ENCODE peak calls at places on chromosomes 7 and 10, in four cellular contexts. G is upper lobe of right lung, F is GM10248, B is cardiac muscle cell. C is an unnamed sample.

GRCh38 chr7:130560972-130561371 is 69.1 kb downstream of the MEST start:
- DNase-seq in G (no peak), B (no peak), F (peak; percentile 60), C (peak; percentile 8)

GRCh38 chr10:79129361-79129997 is 60.7 kb downstream of the ZMIZ1 start:
- DNase-seq in B (peak; percentile 73), G (no peak), F (no peak), C (no peak)

GRCh38 chr7:1651031-1651446 is 19.0 kb upstream of the ELFN1 start:
- DNase-seq in B (no peak), G (no peak), F (no peak), C (no peak)

GRCh38 chr7:112080974-112081373 is 125.2 kb downstream of the DOCK4 start:
- DNase-seq in B (no peak), G (no peak), F (no peak), C (peak; percentile 2)

GRCh38 chr7:43591551-43592180 is 8.8 kb downstream of the STK17A start:
- DNase-seq in B (no peak), F (no peak), G (no peak), C (no peak)

GRCh38 chr7:117395743-117396142 is 31.6 kb downstream of the ASZ1 start:
- DNase-seq in G (no peak), F (no peak), B (no peak), C (no peak)

GRCh38 chr7:81256991-81257390 is 338.1 kb upstream of the SEMA3C start:
- DNase-seq in G (no peak), F (no peak), B (peak; percentile 35), C (no peak)

GRCh38 chr7:17680026-17680425 is 260.3 kb downstream of the SNX13 start:
- DNase-seq in G (peak; percentile 66), B (peak; percentile 59), F (no peak), C (no peak)

GRCh38 chr10:16521311-16522016 is at the start of gene C1QL3:
- DNase-seq in F (peak; percentile 49), G (no peak), B (peak; percentile 52), C (peak; percentile 54)

GRCh38 chr7:22350466-22351328 is 6.3 kb downstream of the RAPGEF5 start:
- DNase-seq in G (no peak), B (no peak), F (no peak), C (no peak)

GRCh38 chr10:132539894-132540293 is 2.3 kb downstream of the INPP5A start:
- DNase-seq in B (no peak), G (no peak), F (no peak), C (peak; percentile 73)

GRCh38 chr7:30074422-30075030 is 46.3 kb downstream of the PLEKHA8 start:
- DNase-seq in G (no peak), B (peak; percentile 45), F (no peak), C (no peak)

GRCh38 chr7:16688249-16688648 is 42.3 kb downstream of the BZW2 start:
- DNase-seq in F (no peak), G (no peak), B (no peak), C (peak; percentile 12)

GRCh38 chr7:112938895-112939588 is 147.6 kb downstream of the GPR85 start:
- DNase-seq in G (peak; percentile 73), B (peak; percentile 81), F (peak; percentile 28), C (peak; percentile 73)

GRCh38 chr7:144776447-144776846 is 59.4 kb downstream of the TPK1 start:
- DNase-seq in B (no peak), F (no peak), G (no peak), C (no peak)

GRCh38 chr7:133829336-133829897 is 297.7 kb upstream of the LRGUK start:
- DNase-seq in B (no peak), G (no peak), F (no peak), C (no peak)

GRCh38 chr10:125783957-125784356 is 8.3 kb upstream of the MMP21 start:
- DNase-seq in G (no peak), B (no peak), F (peak; percentile 57), C (no peak)

GRCh38 chr10:51035344-51035743 is 38.9 kb upstream of the PRKG1 start:
- DNase-seq in F (no peak), B (no peak), G (no peak), C (no peak)

GRCh38 chr7:118626739-118627138 is 402.2 kb downstream of the ANKRD7 start:
- DNase-seq in F (no peak), B (no peak), G (no peak), C (no peak)

GRCh38 chr10:103618575-103619423 is 125.3 kb downstream of the NEURL1 start:
- DNase-seq in F (no peak), B (no peak), G (no peak), C (no peak)

GRCh38 chr10:77776487-77776886 is 138.9 kb upstream of the KCNMA1 start:
- DNase-seq in G (no peak), B (no peak), F (no peak), C (no peak)

GRCh38 chr7:13790611-13791010 is 198.9 kb downstream of the ETV1 start:
- DNase-seq in F (no peak), B (no peak), G (no peak), C (no peak)

GRCh38 chr10:11224321-11224720 is 206.6 kb downstream of the CELF2 start:
- DNase-seq in F (no peak), G (no peak), B (no peak), C (no peak)

GRCh38 chr7:99451936-99452335 is 13.2 kb downstream of the CPSF4 start:
- DNase-seq in G (no peak), F (no peak), B (no peak), C (no peak)

GRCh38 chr7:99452541-99452940 is 13.4 kb downstream of the ATP5MF start:
- DNase-seq in G (no peak), B (no peak), F (no peak), C (no peak)

GRCh38 chr7:99448855-99449254 is 10.1 kb downstream of the CPSF4 start:
- DNase-seq in B (no peak), G (no peak), F (no peak), C (no peak)

GRCh38 chr7:99446096-99446495 is 7.4 kb downstream of the CPSF4 start:
- DNase-seq in B (no peak), G (no peak), F (no peak), C (no peak)

GRCh38 chr7:99447943-99448342 is 9.2 kb downstream of the CPSF4 start:
- DNase-seq in F (no peak), B (no peak), G (no peak), C (peak; percentile 22)
- TF ChIP-seq CTCF in F (no peak), B (no peak), G (no peak), C (no peak)

GRCh38 chr7:97845622-97846203 is 26.5 kb downstream of the ASNS start:
- DNase-seq in F (no peak), B (peak; percentile 23), G (no peak), C (peak; percentile 39)
- TF ChIP-seq CTCF in F (peak; percentile 37), B (peak; percentile 47), G (peak; percentile 42), C (peak; percentile 61)

GRCh38 chr10:118107040-118107439 is 60.3 kb upstream of the RAB11FIP2 start:
- DNase-seq in G (no peak), F (no peak), B (no peak), C (no peak)
- TF ChIP-seq CTCF in G (no peak), F (no peak), B (no peak), C (peak; percentile 3)

DNA sequence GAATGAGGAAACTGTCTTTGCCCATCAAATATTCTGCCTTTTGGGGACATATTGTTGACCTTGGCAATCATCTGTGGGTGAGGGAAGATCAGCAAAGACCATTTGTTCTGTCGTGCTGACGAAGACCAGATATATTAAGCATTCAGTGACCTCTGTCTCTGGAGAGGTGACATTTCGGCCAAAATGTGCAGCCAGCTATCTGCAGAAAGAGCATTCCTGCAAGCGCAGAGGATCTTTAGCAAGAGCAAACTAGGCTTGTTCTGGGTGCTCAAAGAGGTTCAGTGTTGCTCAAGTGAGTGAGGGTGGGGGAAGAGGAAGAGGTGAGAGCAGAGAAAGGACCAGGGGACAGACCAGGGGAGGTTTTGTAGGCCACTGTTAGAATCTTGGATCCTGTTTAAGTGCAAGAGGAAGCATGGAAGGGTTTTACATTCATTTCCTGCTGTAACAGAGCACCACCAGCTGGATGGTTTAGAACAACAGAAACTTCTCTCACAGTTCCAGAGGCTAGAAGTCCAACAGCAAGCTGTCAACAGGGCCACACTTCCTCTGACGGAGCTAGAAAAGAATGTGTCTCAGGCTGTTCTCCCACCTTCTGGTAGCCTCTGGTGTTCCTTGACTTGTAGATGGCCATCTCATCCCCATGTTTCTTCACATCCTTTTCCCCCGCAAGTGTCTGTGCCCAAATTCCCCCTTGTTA is 11.2 kb downstream of the C10orf120 start:
- DNase-seq in B (peak; percentile 42), G (no peak), F (no peak), C (no peak)
- TF ChIP-seq CTCF in B (no peak), G (no peak), F (no peak), C (no peak)

GRCh38 chr10:98852686-98853085 is 383.0 kb downstream of the HPSE2 start:
- DNase-seq in G (no peak), B (no peak), F (no peak), C (no peak)
- TF ChIP-seq CTCF in G (no peak), B (no peak), F (no peak), C (no peak)